ENCODE peak calls at places on chromosomes 12 and 14, in four cellular contexts. N is A172, R is SIG-M5, I is NCI-H446. C is an unnamed sample.

GRCh38 chr12:106840217-106840616 is 65.7 kb downstream of the RIC8B start:
- DNase-seq in N (peak; percentile 54), R (no peak), I (no peak), C (no peak)

GRCh38 chr14:50001146-50001998 is 108.5 kb downstream of the ARF6 start:
- DNase-seq in N (peak; percentile 76), R (no peak), I (no peak), C (peak; percentile 36)

GRCh38 chr12:127287256-127287655 is 979.7 kb upstream of the TMEM132C start:
- DNase-seq in N (no peak), R (no peak), I (no peak), C (no peak)

GRCh38 chr12:121442028-121442948 is 42.4 kb downstream of the RNF34 start:
- DNase-seq in N (no peak), R (no peak), I (no peak), C (no peak)

GRCh38 chr14:60485600-60486251 is at the start of gene C14orf39:
- DNase-seq in N (no peak), R (no peak), I (no peak), C (no peak)

GRCh38 chr14:96895658-96896271 is 98.6 kb downstream of the VRK1 start:
- DNase-seq in N (no peak), R (no peak), I (no peak), C (no peak)

GRCh38 chr12:77010637-77011548 is 54.5 kb downstream of the E2F7 start:
- DNase-seq in N (peak; percentile 60), R (no peak), I (peak; percentile 74), C (peak; percentile 40)

GRCh38 chr14:103091041-103091882 is 3.3 kb upstream of the EXOC3L4 start:
- DNase-seq in N (no peak), R (no peak), I (no peak), C (peak; percentile 65)

GRCh38 chr12:128267651-128268347 is 829 bp downstream of the TMEM132C start:
- DNase-seq in N (no peak), R (no peak), I (no peak), C (no peak)

GRCh38 chr12:122022393-122023338 is 982 bp downstream of the BCL7A start:
- DNase-seq in N (no peak), R (no peak), I (no peak), C (no peak)

GRCh38 chr14:89058707-89059106 is 234.3 kb downstream of the TTC8 start:
- DNase-seq in N (no peak), R (no peak), I (no peak), C (no peak)

GRCh38 chr12:65100140-65100539 is 21.0 kb downstream of the WIF1 start:
- DNase-seq in N (no peak), R (no peak), I (no peak), C (no peak)

C was measured in H54.